ENCODE peak calls at places on chromosomes 1 and 21, in five cellular contexts. V is H1, L is mesenchymal stem cell, P is H9, H is mesendoderm. S is an unnamed sample.

GRCh38 chr1:225658041-225658440 is 5.1 kb upstream of the ENAH start:
- DNase-seq in V (no peak), L (no peak), P (no peak), H (no peak), S (peak; percentile 56)

GRCh38 chr1:4090976-4091660 is 191.0 kb upstream of the C1orf174 start:
- DNase-seq in V (no peak), L (no peak), P (no peak), H (no peak), S (no peak)

GRCh38 chr1:16215882-16216753 is 3.7 kb upstream of the ARHGEF19 start:
- DNase-seq in V (peak; percentile 97), L (peak; percentile 90), P (peak; percentile 99), H (peak; percentile 99), S (peak; percentile 69)

GRCh38 chr1:194104247-194104844 is 917.9 kb upstream of the B3GALT2 start:
- DNase-seq in V (no peak), L (no peak), P (no peak), H (peak; percentile 44), S (no peak)

GRCh38 chr1:64598100-64598571 is 128.2 kb downstream of the CACHD1 start:
- DNase-seq in V (no peak), L (peak; percentile 27), P (no peak), H (peak; percentile 97), S (peak; percentile 73)

GRCh38 chr1:54273837-54274192 is 73.8 kb downstream of the MRPL37 start:
- DNase-seq in V (no peak), L (peak; percentile 55), P (peak; percentile 55), H (peak; percentile 82), S (no peak)

GRCh38 chr1:13513063-13513884 is 529 bp downstream of the LRRC38 start:
- DNase-seq in V (peak; percentile 59), L (no peak), P (peak; percentile 50), H (peak; percentile 63), S (no peak)

GRCh38 chr1:150995896-150996295 is 10.8 kb downstream of the MINDY1 start:
- DNase-seq in V (peak; percentile 81), L (peak; percentile 70), P (peak; percentile 62), H (peak; percentile 69), S (no peak)

GRCh38 chr1:206863266-206863665 is 2.2 kb upstream of the IL20 start:
- DNase-seq in V (no peak), L (no peak), P (no peak), H (peak; percentile 93), S (no peak)

GRCh38 chr1:92707292-92707691 is 77.6 kb downstream of the EVI5 start:
- DNase-seq in V (no peak), L (no peak), P (no peak), H (no peak), S (no peak)

GRCh38 chr1:966603-967295 is 467 bp downstream of the PLEKHN1 start:
- DNase-seq in V (peak; percentile 82), L (peak; percentile 74), P (peak; percentile 76), H (peak; percentile 69), S (peak; percentile 50)

GRCh38 chr1:232428781-232429530 is 201.0 kb downstream of the SIPA1L2 start:
- DNase-seq in V (no peak), L (peak; percentile 61), P (no peak), H (no peak), S (peak; percentile 89)

GRCh38 chr1:232431748-232432147 is 198.2 kb downstream of the SIPA1L2 start:
- DNase-seq in V (no peak), L (no peak), P (no peak), H (no peak), S (no peak)

GRCh38 chr1:232430467-232430866 is 199.5 kb downstream of the SIPA1L2 start:
- DNase-seq in V (no peak), L (no peak), P (no peak), H (no peak), S (no peak)

GRCh38 chr1:232431326-232431725 is 198.6 kb downstream of the SIPA1L2 start:
- DNase-seq in V (no peak), L (no peak), P (no peak), H (no peak), S (no peak)

GRCh38 chr1:232432313-232432712 is 197.6 kb downstream of the SIPA1L2 start:
- DNase-seq in V (no peak), L (no peak), P (no peak), H (no peak), S (no peak)
- H3K4me1 ChIP-seq in V (no peaks in the 10 kb centered on the region), L (peaks cover 7% of the 10 kb centered on the region), P (no peaks in the 10 kb centered on the region), H (no peaks in the 10 kb centered on the region), S (peaks cover 13% of the 10 kb centered on the region)

GRCh38 chr1:229556551-229556950 is 2.0 kb downstream of the ABCB10 start:
- DNase-seq in V (no peak), L (peak; percentile 17), P (no peak), H (no peak), S (no peak)

GRCh38 chr1:229557214-229557850 is 1.2 kb downstream of the ABCB10 start:
- DNase-seq in V (no peak), L (peak; percentile 53), P (no peak), H (no peak), S (peak; percentile 34)

GRCh38 chr1:229554886-229555621 is 3.5 kb downstream of the ABCB10 start:
- DNase-seq in V (no peak), L (no peak), P (no peak), H (peak; percentile 2), S (no peak)

GRCh38 chr1:229557913-229558414 is 543 bp downstream of the ABCB10 start:
- DNase-seq in V (peak; percentile 70), L (peak; percentile 39), P (peak; percentile 35), H (peak; percentile 48), S (no peak)

GRCh38 chr1:229558460-229559335 is at the start of gene ABCB10:
- DNase-seq in V (peak; percentile 97), L (peak; percentile 97), P (peak; percentile 98), H (peak; percentile 98), S (peak; percentile 96)
- H2BK120ac ChIP-seq in V (no peak within 1 kb of the TSS), L (peak within 1 kb of the TSS; percentile 71), P (no peak within 1 kb of the TSS), H (peak within 1 kb of the TSS; percentile 48), S (peak within 1 kb of the TSS; percentile 75)

GRCh38 chr1:167501513-167502191 is 16.7 kb downstream of the CD247 start:
- DNase-seq in V (peak; percentile 42), L (no peak), P (no peak), H (no peak), S (no peak)

GRCh38 chr1:167499657-167500056 is 18.7 kb downstream of the CD247 start:
- DNase-seq in V (no peak), L (no peak), P (no peak), H (no peak), S (no peak)

GRCh38 chr1:167499106-167499505 is 19.2 kb downstream of the CD247 start:
- DNase-seq in V (peak; percentile 10), L (no peak), P (no peak), H (no peak), S (no peak)

GRCh38 chr1:167502192-167502551 is 16.2 kb downstream of the CD247 start:
- DNase-seq in V (no peak), L (no peak), P (no peak), H (no peak), S (no peak)

DNA sequence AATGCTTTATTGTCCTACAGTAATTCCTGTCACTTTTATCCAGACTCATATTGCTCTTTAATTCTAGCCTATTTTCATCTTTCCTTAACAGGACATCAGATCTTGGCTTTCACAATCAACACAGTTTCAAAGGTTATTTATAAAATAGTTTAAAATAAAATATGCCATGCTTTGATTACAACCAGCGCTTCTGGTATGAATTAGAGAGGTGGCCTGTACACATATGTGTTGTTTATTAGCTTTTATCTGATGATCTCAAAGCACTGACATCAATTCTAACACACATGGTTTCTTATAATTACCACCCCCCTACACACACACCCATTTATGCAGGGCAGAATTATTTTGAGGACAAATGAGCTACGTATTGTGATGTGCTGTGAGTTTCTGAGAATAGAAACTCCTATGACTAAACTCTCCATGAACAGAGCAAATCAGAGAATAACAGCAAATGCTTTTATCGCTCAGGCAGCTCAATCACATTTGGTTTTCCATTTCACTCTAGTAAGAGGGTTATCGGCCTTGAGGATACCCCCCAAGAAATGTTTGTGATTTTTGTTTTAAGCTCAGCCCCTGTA is 18.0 kb downstream of the CD247 start:
- DNase-seq in V (no peak), L (no peak), P (no peak), H (no peak), S (no peak)
- H3K4me1 ChIP-seq in V (peaks cover 7% of the 10 kb centered on the region), L (no peaks in the 10 kb centered on the region), P (peaks cover 11% of the 10 kb centered on the region), H (peaks cover 8% of the 10 kb centered on the region), S (no peaks in the 10 kb centered on the region)

GRCh38 chr21:25569084-25569483 is 38.2 kb downstream of the MRPL39 start:
- DNase-seq in V (no peak), L (no peak), P (no peak), H (no peak), S (peak; percentile 56)

GRCh38 chr21:25571726-25572121 is 35.6 kb downstream of the MRPL39 start:
- DNase-seq in V (no peak), L (no peak), P (no peak), H (no peak), S (no peak)

GRCh38 chr21:25567472-25567871 is 39.8 kb downstream of the MRPL39 start:
- DNase-seq in V (no peak), L (no peak), P (no peak), H (peak; percentile 12), S (no peak)

GRCh38 chr21:25568230-25568629 is 39.1 kb downstream of the MRPL39 start:
- DNase-seq in V (no peak), L (peak; percentile 80), P (no peak), H (peak; percentile 11), S (peak; percentile 78)

GRCh38 chr21:25569711-25570110 is 37.6 kb downstream of the MRPL39 start:
- DNase-seq in V (no peak), L (no peak), P (no peak), H (no peak), S (no peak)
- H2BK120ac ChIP-seq in V (no peak overlapping the region), L (no peak overlapping the region), P (no peak overlapping the region), H (no peak overlapping the region), S (no peak overlapping the region)

S was measured in IMR-90.